ENCODE peak calls at places on chromosomes 4 and X, in six cellular contexts. C is H1, B is sigmoid colon, S is HepG2, P is ovary, I is A549. E is an unnamed sample.

GRCh38 chr4:146255463-146255862 is 41.1 kb downstream of the REELD1 start:
- DNase-seq in C (no peak), B (no peak), S (no peak), P (no peak), I (no peak), E (no peak)

GRCh38 chr4:53476232-53477037 is 99.0 kb downstream of the FIP1L1 start:
- DNase-seq in C (no peak), B (no peak), S (no peak), P (no peak), I (peak), E (no peak)

GRCh38 chr4:2281575-2282343 is 19.9 kb upstream of the MXD4 start:
- DNase-seq in C (no peak), B (no peak), S (no peak), P (no peak), I (no peak), E (peak)

GRCh38 chr4:15587649-15588048 is 67.5 kb downstream of the FBXL5 start:
- DNase-seq in C (no peak), B (no peak), S (no peak), P (no peak), I (no peak), E (no peak)

GRCh38 chrX:31854716-31855115 is 782.9 kb upstream of the FTHL17 start:
- DNase-seq in C (no peak), B (no peak), S (no peak), P (no peak), I (no peak), E (no peak)

GRCh38 chrX:136694491-136695087 is 46.6 kb downstream of the CD40LG start:
- DNase-seq in C (no peak), B (no peak), S (peak), P (no peak), I (peak), E (no peak)

GRCh38 chr4:163748474-163748873 is 254.0 kb downstream of the TMA16 start:
- DNase-seq in C (no peak), B (no peak), S (no peak), P (no peak), I (peak), E (no peak)

GRCh38 chr4:40656221-40656863 is 26.7 kb upstream of the RBM47 start:
- DNase-seq in C (no peak), B (no peak), S (no peak), P (no peak), I (no peak), E (no peak)

GRCh38 chrX:47230136-47230868 is 2.5 kb upstream of the USP11 start:
- DNase-seq in C (no peak), B (peak), S (no peak), P (no peak), I (no peak), E (no peak)

GRCh38 chr4:94536049-94536448 is 84.3 kb downstream of the PDLIM5 start:
- DNase-seq in C (no peak), B (no peak), S (no peak), P (no peak), I (no peak), E (no peak)

GRCh38 chr4:153222162-153222789 is 18.0 kb downstream of the TRIM2 start:
- DNase-seq in C (no peak), B (peak), S (no peak), P (peak), I (no peak), E (peak)

GRCh38 chrX:13721819-13722527 is 12.4 kb downstream of the TRAPPC2 start:
- DNase-seq in C (no peak), B (no peak), S (no peak), P (no peak), I (no peak), E (no peak)

GRCh38 chr4:7858498-7858897 is 81.2 kb downstream of the AFAP1 start:
- DNase-seq in C (no peak), B (peak), S (no peak), P (no peak), I (no peak), E (no peak)

GRCh38 chrX:118698516-118699247 is 28.7 kb upstream of the IL13RA1 start:
- DNase-seq in C (no peak), B (no peak), S (no peak), P (no peak), I (no peak), E (no peak)

GRCh38 chr4:2924286-2924685 is 38.9 kb downstream of the NOP14 start:
- DNase-seq in C (no peak), B (no peak), S (no peak), P (no peak), I (no peak), E (peak)

GRCh38 chrX:1421433-1422134 is 29.7 kb upstream of the SLC25A6 start:
- DNase-seq in C (no peak), B (peak), S (no peak), P (no peak), I (peak), E (no peak)

GRCh38 chr4:85715996-85716737 is 241.2 kb downstream of the ARHGAP24 start:
- DNase-seq in C (no peak), B (no peak), S (no peak), P (no peak), I (no peak), E (no peak)

GRCh38 chrX:140318306-140318705 is 186.6 kb downstream of the SOX3 start:
- DNase-seq in C (no peak), B (no peak), S (no peak), P (no peak), I (no peak), E (no peak)

GRCh38 chr4:2929469-2929868 is 33.7 kb downstream of the NOP14 start:
- DNase-seq in C (no peak), B (no peak), S (no peak), P (no peak), I (no peak), E (peak)

GRCh38 chr4:79574741-79575451 is 166.9 kb upstream of the GK2 start:
- DNase-seq in C (no peak), B (no peak), S (no peak), P (no peak), I (no peak), E (no peak)

GRCh38 chrX:153799326-153799725 is 4.9 kb downstream of the SSR4 start:
- DNase-seq in C (no peak), B (no peak), S (no peak), P (no peak), I (no peak), E (no peak)
- TF ChIP-seq POLR2A in C (no peak), B (no peak), S (no peak), P (no peak), I (no peak), E (no peak)

GRCh38 chr4:535924-536281 is 36.9 kb downstream of the PIGG start:
- DNase-seq in C (no peak), B (no peak), S (no peak), P (no peak), I (no peak), E (no peak)

GRCh38 chr4:535181-535923 is 36.3 kb downstream of the PIGG start:
- DNase-seq in C (no peak), B (no peak), S (no peak), P (no peak), I (no peak), E (no peak)

GRCh38 chr4:538542-539142 is 37.5 kb downstream of the TMEM271 start:
- DNase-seq in C (no peak), B (no peak), S (no peak), P (no peak), I (no peak), E (no peak)

GRCh38 chr4:536351-536972 is 37.5 kb downstream of the PIGG start:
- DNase-seq in C (no peak), B (no peak), S (no peak), P (no peak), I (no peak), E (no peak)

DNA sequence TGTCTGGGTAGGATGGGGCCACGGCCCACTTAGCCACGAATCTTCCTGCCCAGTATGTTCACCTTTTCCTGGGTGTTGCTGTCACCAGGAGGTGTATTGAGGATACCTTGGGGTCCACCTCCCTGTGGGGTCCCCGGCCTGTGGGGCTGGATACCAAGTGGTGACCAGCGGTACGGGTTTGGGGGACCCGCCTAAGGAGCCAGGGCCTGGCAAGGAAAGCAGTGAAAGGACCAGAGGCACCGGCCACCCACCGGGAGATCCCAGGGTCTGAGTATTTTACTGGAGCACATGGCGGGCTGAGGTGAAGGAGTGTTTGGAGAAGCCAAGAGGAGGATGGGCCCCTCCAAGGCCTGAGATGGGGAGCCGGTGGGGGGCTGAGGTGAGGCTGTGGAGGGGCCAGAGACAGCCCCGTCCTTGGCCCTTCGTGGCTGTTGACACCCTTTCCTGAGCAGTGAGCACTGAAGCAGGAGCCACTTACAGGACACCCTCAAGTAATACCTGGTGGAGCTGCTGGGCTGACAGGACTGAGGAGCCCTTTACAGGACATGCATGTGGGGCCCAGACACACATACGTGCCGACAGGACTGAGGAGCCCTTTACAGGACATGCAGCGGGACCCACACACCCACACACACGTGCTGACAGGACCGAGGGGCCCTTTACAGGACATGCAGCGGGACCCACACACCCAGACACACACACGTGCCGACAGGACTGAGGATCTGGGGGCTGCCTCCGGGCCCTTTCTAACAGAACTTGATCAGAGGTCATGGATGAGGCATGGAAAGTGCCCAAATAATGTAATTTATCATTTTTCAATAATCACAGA is 38.4 kb downstream of the TMEM271 start:
- DNase-seq in C (no peak), B (no peak), S (no peak), P (no peak), I (no peak), E (peak)
- TF ChIP-seq EP300 in C (no peak), B (no peak), S (no peak), P (no peak), I (no peak), E (no peak)

DNA sequence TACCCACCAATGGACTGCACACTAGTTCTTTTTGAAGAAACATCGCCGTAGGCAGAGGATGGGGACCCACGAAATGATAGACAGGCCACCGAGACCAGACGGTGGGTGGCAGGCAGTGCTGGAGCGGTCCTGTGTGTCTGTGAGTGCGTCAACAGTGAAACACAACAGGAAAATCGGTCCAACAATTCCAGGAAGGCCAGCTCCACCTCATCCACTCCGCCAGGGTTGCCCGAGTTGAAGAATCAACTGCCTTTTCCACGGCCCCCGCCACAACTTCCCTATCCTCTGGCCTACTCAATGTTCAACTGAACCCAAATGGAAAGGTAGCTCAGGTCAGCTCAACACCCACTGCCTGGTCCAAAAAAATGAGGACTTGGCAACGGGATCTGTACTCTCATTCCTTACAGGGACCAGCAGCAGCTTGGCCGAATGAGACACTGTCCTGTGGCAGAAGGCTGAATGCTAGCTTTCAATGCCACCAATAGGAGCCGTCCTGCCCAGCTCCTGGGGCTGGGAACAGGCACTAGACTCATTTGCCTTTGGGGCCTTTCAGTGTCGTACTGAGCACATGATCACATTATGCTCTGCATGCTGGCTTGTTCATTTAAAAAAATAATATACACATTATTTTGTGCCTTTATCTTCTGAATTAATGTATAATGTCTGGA is 43.5 kb downstream of the MID1 start:
- DNase-seq in C (no peak), B (no peak), S (no peak), P (no peak), I (peak), E (no peak)
- TF ChIP-seq POLR2A in C (no peak), B (no peak), S (no peak), P (no peak), I (no peak), E (no peak)

GRCh38 chr4:5162909-5163508 is 111.7 kb downstream of the STK32B start:
- DNase-seq in C (no peak), B (no peak), S (no peak), P (no peak), I (no peak), E (no peak)

GRCh38 chr4:5158825-5159224 is 107.5 kb downstream of the STK32B start:
- DNase-seq in C (no peak), B (no peak), S (no peak), P (no peak), I (peak), E (no peak)

GRCh38 chr4:5158391-5158770 is 107.1 kb downstream of the STK32B start:
- DNase-seq in C (no peak), B (no peak), S (peak), P (no peak), I (peak), E (no peak)

GRCh38 chr4:5157721-5158390 is 106.6 kb downstream of the STK32B start:
- DNase-seq in C (no peak), B (no peak), S (no peak), P (no peak), I (peak), E (no peak)

DNA sequence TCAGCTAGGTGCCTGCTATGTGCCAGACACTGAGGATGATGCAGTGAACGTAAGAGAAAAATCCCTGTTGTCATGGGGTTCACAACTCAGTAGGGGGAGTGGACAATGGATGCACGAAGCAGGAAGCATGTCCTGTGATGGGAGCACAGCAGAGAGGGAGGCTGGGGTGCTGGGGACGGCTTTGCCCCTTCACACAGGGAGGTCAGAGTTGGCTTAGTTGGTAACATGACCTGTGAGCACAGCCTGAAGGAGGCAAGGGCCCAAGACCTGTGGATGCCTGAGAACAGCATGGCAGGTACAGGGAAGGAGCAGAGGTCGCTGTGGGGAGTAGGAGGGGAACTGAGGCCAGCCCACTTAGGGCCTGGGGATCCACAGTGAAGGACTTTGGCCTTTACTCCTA is 109.4 kb downstream of the STK32B start:
- DNase-seq in C (no peak), B (no peak), S (no peak), P (no peak), I (no peak), E (no peak)
- TF ChIP-seq EP300 in C (no peak), B (no peak), S (no peak), P (no peak), I (no peak), E (no peak)

GRCh38 chrX:48569958-48570357 is 4.3 kb upstream of the RBM3 start:
- DNase-seq in C (no peak), B (no peak), S (no peak), P (no peak), I (no peak), E (no peak)
- TF ChIP-seq POLR2A in C (no peak), B (no peak), S (no peak), P (no peak), I (no peak), E (no peak)